ENCODE peak calls at places on chromosomes 1 and 21, in nine cellular contexts. S is fibroblast of the aortic adventitia; R is GM12891; D is tibial artery; N is activated T-cell treated with anti-CD3 and anti-CD28 coated beads, Interleukin-2, amount 50 U/mL, for 24 hours; C is heart right ventricle; G is NAMALWA; J is AG09309; M is stimulated activated CD8-positive, alpha-beta memory T cell treated with anti-CD3 and anti-CD28 coated beads, Interleukin-15, amount 100 ng/mL, for 1 hour. W is an unnamed sample.

GRCh38 chr1:162605225-162605927 is 26.9 kb upstream of the DDR2 start:
- DNase-seq in M (no peak), J (peak), C (no peak), R (no peak), G (no peak), S (peak), N (no peak), D (no peak), W (no peak)

GRCh38 chr1:3434406-3435110 is 19.9 kb upstream of the ARHGEF16 start:
- DNase-seq in N (no peak), C (no peak), M (no peak), G (no peak), S (no peak), J (no peak), R (no peak), D (no peak), W (no peak)

GRCh38 chr21:35882791-35883240 is 177.5 kb downstream of the SETD4 start:
- DNase-seq in G (no peak), N (no peak), J (peak), R (no peak), C (no peak), D (no peak), M (no peak), S (no peak), W (no peak)

GRCh38 chr1:169027607-169028320 is 78.7 kb upstream of the ATP1B1 start:
- DNase-seq in C (no peak), D (no peak), G (no peak), M (no peak), N (no peak), J (no peak), R (no peak), S (no peak), W (no peak)

GRCh38 chr1:213066363-213066762 is 15.3 kb downstream of the RPS6KC1 start:
- DNase-seq in J (no peak), N (no peak), G (no peak), M (no peak), D (no peak), R (no peak), S (no peak), C (no peak), W (no peak)

GRCh38 chr1:165858364-165858823 is 31.0 kb downstream of the UCK2 start:
- DNase-seq in J (no peak), S (no peak), M (no peak), D (no peak), C (peak), N (no peak), R (no peak), G (no peak), W (no peak)

GRCh38 chr21:20083336-20083735 is 914.9 kb upstream of the NCAM2 start:
- DNase-seq in C (no peak), G (no peak), R (no peak), J (no peak), S (no peak), D (no peak), M (no peak), N (no peak), W (no peak)

GRCh38 chr1:167694691-167695090 is 27.1 kb upstream of the MPZL1 start:
- DNase-seq in R (no peak), D (no peak), S (no peak), M (no peak), G (no peak), C (no peak), N (no peak), J (no peak), W (no peak)

GRCh38 chr1:86714159-86714558 is 9.8 kb downstream of the SH3GLB1 start:
- DNase-seq in S (peak), D (no peak), R (no peak), M (no peak), G (no peak), J (no peak), N (no peak), C (no peak), W (no peak)

GRCh38 chr1:17826165-17826488 is 71.0 kb downstream of the ACTL8 start:
- DNase-seq in R (peak), G (peak), D (no peak), N (no peak), C (no peak), J (no peak), S (peak), M (no peak), W (no peak)

GRCh38 chr1:186152227-186152944 is 222.7 kb downstream of the TPR start:
- DNase-seq in D (no peak), J (peak), S (peak), R (no peak), N (no peak), G (no peak), M (no peak), C (no peak), W (no peak)

GRCh38 chr1:17352419-17352909 is 19.5 kb upstream of the PADI6 start:
- DNase-seq in S (no peak), D (no peak), J (no peak), N (no peak), R (no peak), M (no peak), C (no peak), G (no peak), W (no peak)

GRCh38 chr1:98406346-98407088 is 255.0 kb upstream of the SNX7 start:
- DNase-seq in S (no peak), R (no peak), N (no peak), J (no peak), C (no peak), G (peak), M (no peak), D (no peak), W (no peak)

GRCh38 chr1:221478050-221478949 is 263.6 kb downstream of the DUSP10 start:
- DNase-seq in M (peak), G (peak), R (peak), C (peak), N (peak), J (peak), S (peak), D (peak), W (no peak)

GRCh38 chr1:21335750-21336168 is 45.5 kb upstream of the ECE1 start:
- DNase-seq in C (no peak), N (no peak), M (no peak), S (no peak), J (no peak), R (no peak), G (no peak), D (no peak), W (no peak)

GRCh38 chr1:58720680-58721079 is 20.8 kb upstream of the MYSM1 start:
- DNase-seq in J (no peak), M (no peak), G (no peak), N (no peak), R (no peak), D (no peak), S (no peak), C (no peak), W (no peak)

GRCh38 chr1:175262646-175263045 is 70.1 kb upstream of the KIAA0040 start:
- DNase-seq in N (no peak), R (no peak), S (no peak), J (no peak), G (no peak), D (no peak), M (no peak), C (no peak), W (no peak)

GRCh38 chr1:224615861-224616760 is at the start of gene CNIH3:
- DNase-seq in G (no peak), C (no peak), D (no peak), M (no peak), N (peak), J (no peak), R (peak), S (peak), W (no peak)

GRCh38 chr1:44354268-44354839 is 703 bp downstream of the ERI3 start:
- DNase-seq in M (no peak), D (no peak), G (peak), R (no peak), C (no peak), N (no peak), S (peak), J (no peak), W (no peak)

GRCh38 chr1:8560611-8561544 is 243.0 kb downstream of the SLC45A1 start:
- DNase-seq in R (no peak), J (peak), C (no peak), N (no peak), M (no peak), S (peak), G (peak), D (no peak), W (no peak)

GRCh38 chr1:90045853-90046563 is 51.1 kb downstream of the ZNF326 start:
- DNase-seq in G (peak), J (no peak), R (no peak), D (no peak), M (no peak), N (no peak), C (no peak), S (peak), W (no peak)

GRCh38 chr1:80533178-80533577 is 1267.6 kb upstream of the ADGRL2 start:
- DNase-seq in N (no peak), S (no peak), D (no peak), C (no peak), M (no peak), G (no peak), J (no peak), R (no peak), W (no peak)

GRCh38 chr21:14657241-14658008 is 111.3 kb upstream of the SAMSN1 start:
- DNase-seq in N (no peak), R (no peak), G (no peak), D (no peak), M (no peak), J (no peak), C (no peak), S (no peak), W (no peak)

GRCh38 chr1:166813508-166814223 is 25.6 kb upstream of the POGK start:
- DNase-seq in N (no peak), M (no peak), J (no peak), D (no peak), R (no peak), C (no peak), S (no peak), G (no peak), W (no peak)

GRCh38 chr1:219271914-219272545 is 98.4 kb downstream of the LYPLAL1 start:
- DNase-seq in J (no peak), M (no peak), S (peak), G (no peak), C (no peak), N (no peak), R (no peak), D (no peak), W (no peak)